ENCODE peak calls at places on chromosomes 4 and X, in nine cellular contexts. B is lung; U is astrocyte of the cerebellum; H is memory B cell; O is epithelial cell of prostate; Z is activated T-cell treated with anti-CD3 and anti-CD28 coated beads for 48 hours; S is CD8-positive, alpha-beta memory T cell; T is foreskin fibroblast; D is C1 segment of cervical spinal cord. L is an unnamed sample.

GRCh38 chr4:115315182-115315581 is 201.8 kb upstream of the NDST4 start:
- DNase-seq in B (no peak), U (no peak), H (no peak), O (no peak), Z (no peak), S (no peak), T (no peak), D (no peak), L (no peak)

GRCh38 chrX:38672646-38673045 is 111.3 kb downstream of the TSPAN7 start:
- DNase-seq in B (no peak), U (no peak), H (no peak), O (no peak), Z (no peak), S (no peak), T (no peak), D (no peak), L (no peak)

GRCh38 chr4:53015681-53016080 is 153.6 kb downstream of the RASL11B start:
- DNase-seq in B (no peak), U (peak; percentile 57), H (no peak), O (no peak), Z (no peak), S (no peak), T (peak; percentile 83), D (no peak), L (no peak)

GRCh38 chrX:21493226-21493850 is 119.1 kb downstream of the CNKSR2 start:
- DNase-seq in B (no peak), U (peak; percentile 83), H (no peak), O (no peak), Z (no peak), S (no peak), T (peak; percentile 35), D (no peak), L (peak; percentile 3)

GRCh38 chr4:78622253-78622979 is 70.8 kb downstream of the ANXA3 start:
- DNase-seq in B (no peak), U (no peak), H (no peak), O (no peak), Z (no peak), S (no peak), T (peak; percentile 82), D (no peak), L (no peak)

GRCh38 chrX:2928583-2929434 is at the start of gene ARSD:
- DNase-seq in B (peak; percentile 95), U (peak; percentile 83), H (peak; percentile 27), O (no peak), Z (peak; percentile 30), S (peak; percentile 49), T (peak; percentile 96), D (peak; percentile 56), L (peak; percentile 53)

GRCh38 chr4:47383829-47384427 is 79.6 kb downstream of the COMMD8 start:
- DNase-seq in B (no peak), U (peak; percentile 27), H (no peak), O (no peak), Z (no peak), S (peak; percentile 7), T (peak; percentile 60), D (no peak), L (peak; percentile 8)

GRCh38 chr4:15649914-15650545 is 5.1 kb downstream of the FBXL5 start:
- DNase-seq in B (peak; percentile 41), U (no peak), H (peak; percentile 59), O (no peak), Z (peak; percentile 23), S (peak; percentile 73), T (peak; percentile 71), D (peak; percentile 16), L (no peak)

GRCh38 chrX:133511041-133511440 is 95.8 kb upstream of the GPC4 start:
- DNase-seq in B (no peak), U (no peak), H (no peak), O (no peak), Z (no peak), S (no peak), T (no peak), D (no peak), L (no peak)

GRCh38 chr4:5366421-5366820 is 315.1 kb downstream of the STK32B start:
- DNase-seq in B (no peak), U (no peak), H (no peak), O (peak; percentile 58), Z (no peak), S (no peak), T (no peak), D (no peak), L (no peak)

GRCh38 chr4:867526-868250 is 41.8 kb upstream of the CPLX1 start:
- DNase-seq in B (no peak), U (no peak), H (no peak), O (no peak), Z (no peak), S (no peak), T (no peak), D (no peak), L (no peak)

GRCh38 chr4:183424109-183424751 is 20.2 kb upstream of the CDKN2AIP start:
- DNase-seq in B (no peak), U (no peak), H (no peak), O (no peak), Z (no peak), S (no peak), T (no peak), D (no peak), L (no peak)

GRCh38 chrX:27162496-27162895 is 300.6 kb downstream of the PPP4R3C start:
- DNase-seq in B (no peak), U (no peak), H (no peak), O (no peak), Z (no peak), S (no peak), T (no peak), D (no peak), L (no peak)

GRCh38 chrX:120840826-120841225 is 34.8 kb downstream of the CT47B1 start:
- DNase-seq in B (no peak), U (no peak), H (no peak), O (no peak), Z (no peak), S (no peak), T (peak; percentile 64), D (no peak), L (no peak)

GRCh38 chrX:151737494-151737893 is 2.9 kb downstream of the CNGA2 start:
- DNase-seq in B (no peak), U (no peak), H (no peak), O (no peak), Z (no peak), S (no peak), T (no peak), D (no peak), L (no peak)

GRCh38 chr4:100869266-100869665 is 351.4 kb upstream of the EMCN start:
- DNase-seq in B (no peak), U (no peak), H (no peak), O (no peak), Z (no peak), S (no peak), T (no peak), D (no peak), L (no peak)

GRCh38 chr4:180811556-180811955 is 1431.6 kb upstream of the TENM3 start:
- DNase-seq in B (no peak), U (no peak), H (no peak), O (no peak), Z (no peak), S (no peak), T (no peak), D (no peak), L (no peak)

GRCh38 chrX:2710041-2710471 is 19.0 kb downstream of the CD99 start:
- DNase-seq in B (no peak), U (no peak), H (no peak), O (no peak), Z (no peak), S (peak; percentile 19), T (peak; percentile 88), D (no peak), L (no peak)

GRCh38 chr4:126354784-126355183 is 1040.0 kb downstream of the FAT4 start:
- DNase-seq in B (no peak), U (no peak), H (no peak), O (peak; percentile 24), Z (no peak), S (no peak), T (peak; percentile 34), D (no peak), L (no peak)

GRCh38 chr4:122612540-122612939 is 8.3 kb downstream of the IL21 start:
- DNase-seq in B (no peak), U (no peak), H (no peak), O (peak; percentile 12), Z (no peak), S (no peak), T (peak; percentile 48), D (no peak), L (no peak)

GRCh38 chr4:7813674-7814073 is 126.0 kb downstream of the AFAP1 start:
- DNase-seq in B (peak; percentile 56), U (peak; percentile 47), H (no peak), O (no peak), Z (no peak), S (no peak), T (no peak), D (no peak), L (no peak)